ENCODE peak calls at places on chromosomes 7 and 10, in six cellular contexts. One of them, this sample, is unnamed.
A peak's percentile ranks its signal among the peaks of the same experiment; 100 is the strongest.

GRCh38 chr10:95831076-95831475 is 75.1 kb downstream of the ENTPD1 start:
- DNase-seq in HepG2: no peak
- DNase-seq in K562: no peak
- DNase-seq in HCT116: no peak
- DNase-seq in GM12878: no peak
- DNase-seq in H1: no peak
- DNase-seq in this sample: no peak

GRCh38 chr10:132510174-132510611 is 27.4 kb upstream of the INPP5A start:
- DNase-seq in HepG2: no peak
- DNase-seq in K562: no peak
- DNase-seq in HCT116: no peak
- DNase-seq in GM12878: no peak
- DNase-seq in H1: no peak
- DNase-seq in this sample: no peak

GRCh38 chr7:34823650-34824258 is 165.7 kb downstream of the NPSR1 start:
- DNase-seq in HepG2: peak; percentile 22
- DNase-seq in K562: peak; percentile 62
- DNase-seq in HCT116: peak; percentile 41
- DNase-seq in GM12878: no peak
- DNase-seq in H1: no peak
- DNase-seq in this sample: peak; percentile 71

GRCh38 chr10:14749051-14749809 is 25.5 kb downstream of the FAM107B start:
- DNase-seq in HepG2: peak; percentile 21
- DNase-seq in K562: no peak
- DNase-seq in HCT116: no peak
- DNase-seq in GM12878: no peak
- DNase-seq in H1: no peak
- DNase-seq in this sample: no peak

GRCh38 chr10:88473989-88474883 is 108.9 kb downstream of the RNLS start:
- DNase-seq in HepG2: no peak
- DNase-seq in K562: no peak
- DNase-seq in HCT116: peak; percentile 33
- DNase-seq in GM12878: no peak
- DNase-seq in H1: no peak
- DNase-seq in this sample: no peak

GRCh38 chr7:1169409-1170368 is 9.7 kb upstream of the ZFAND2A start:
- DNase-seq in HepG2: peak; percentile 83
- DNase-seq in K562: peak; percentile 96
- DNase-seq in HCT116: no peak
- DNase-seq in GM12878: peak; percentile 56
- DNase-seq in H1: no peak
- DNase-seq in this sample: peak; percentile 95

GRCh38 chr10:4736183-4736582 is 89.8 kb upstream of the AKR1E2 start:
- DNase-seq in HepG2: no peak
- DNase-seq in K562: no peak
- DNase-seq in HCT116: no peak
- DNase-seq in GM12878: no peak
- DNase-seq in H1: no peak
- DNase-seq in this sample: no peak

GRCh38 chr7:8386926-8387550 is 46.4 kb upstream of the NXPH1 start:
- DNase-seq in HepG2: no peak
- DNase-seq in K562: peak; percentile 66
- DNase-seq in HCT116: no peak
- DNase-seq in GM12878: peak; percentile 45
- DNase-seq in H1: no peak
- DNase-seq in this sample: no peak

GRCh38 chr7:132683967-132684690 is 107.9 kb upstream of the PLXNA4 start:
- DNase-seq in HepG2: no peak
- DNase-seq in K562: no peak
- DNase-seq in HCT116: no peak
- DNase-seq in GM12878: no peak
- DNase-seq in H1: no peak
- DNase-seq in this sample: no peak

GRCh38 chr7:22348379-22348778 is 8.6 kb downstream of the RAPGEF5 start:
- DNase-seq in HepG2: no peak
- DNase-seq in K562: peak; percentile 45
- DNase-seq in HCT116: no peak
- DNase-seq in GM12878: no peak
- DNase-seq in H1: no peak
- DNase-seq in this sample: no peak

GRCh38 chr10:100829103-100829870 is 83.5 kb upstream of the SLF2 start:
- DNase-seq in HepG2: no peak
- DNase-seq in K562: no peak
- DNase-seq in HCT116: no peak
- DNase-seq in GM12878: no peak
- DNase-seq in H1: no peak
- DNase-seq in this sample: peak; percentile 32

GRCh38 chr10:100829933-100830727 is 82.6 kb upstream of the SLF2 start:
- DNase-seq in HepG2: no peak
- DNase-seq in K562: no peak
- DNase-seq in HCT116: no peak
- DNase-seq in GM12878: no peak
- DNase-seq in H1: no peak
- DNase-seq in this sample: peak; percentile 51

GRCh38 chr10:100827819-100828743 is 82.7 kb downstream of the PAX2 start:
- DNase-seq in HepG2: no peak
- DNase-seq in K562: peak; percentile 31
- DNase-seq in HCT116: no peak
- DNase-seq in GM12878: no peak
- DNase-seq in H1: no peak
- DNase-seq in this sample: peak; percentile 68

GRCh38 chr10:100826983-100827818 is 81.8 kb downstream of the PAX2 start:
- DNase-seq in HepG2: no peak
- DNase-seq in K562: no peak
- DNase-seq in HCT116: peak; percentile 56
- DNase-seq in GM12878: no peak
- DNase-seq in H1: no peak
- DNase-seq in this sample: peak; percentile 59

GRCh38 chr10:100828744-100829102 is 83.3 kb downstream of the PAX2 start:
- DNase-seq in HepG2: no peak
- DNase-seq in K562: peak; percentile 38
- DNase-seq in HCT116: no peak
- DNase-seq in GM12878: no peak
- DNase-seq in H1: no peak
- DNase-seq in this sample: no peak
- TF ChIP-seq ATF3 in HepG2: no peak
- TF ChIP-seq ATF3 in K562: no peak
- TF ChIP-seq ATF3 in HCT116: no peak
- TF ChIP-seq ATF3 in GM12878: no peak
- TF ChIP-seq ATF3 in H1: no peak
- TF ChIP-seq ATF3 in this sample: no peak

GRCh38 chr7:102978280-102978679 is 65.5 kb downstream of the LRRC17 start:
- DNase-seq in HepG2: no peak
- DNase-seq in K562: peak; percentile 79
- DNase-seq in HCT116: peak; percentile 67
- DNase-seq in GM12878: no peak
- DNase-seq in H1: no peak
- DNase-seq in this sample: no peak
- TF ChIP-seq ATF3 in HepG2: no peak
- TF ChIP-seq ATF3 in K562: no peak
- TF ChIP-seq ATF3 in HCT116: no peak
- TF ChIP-seq ATF3 in GM12878: no peak
- TF ChIP-seq ATF3 in H1: no peak
- TF ChIP-seq ATF3 in this sample: no peak

DNA sequence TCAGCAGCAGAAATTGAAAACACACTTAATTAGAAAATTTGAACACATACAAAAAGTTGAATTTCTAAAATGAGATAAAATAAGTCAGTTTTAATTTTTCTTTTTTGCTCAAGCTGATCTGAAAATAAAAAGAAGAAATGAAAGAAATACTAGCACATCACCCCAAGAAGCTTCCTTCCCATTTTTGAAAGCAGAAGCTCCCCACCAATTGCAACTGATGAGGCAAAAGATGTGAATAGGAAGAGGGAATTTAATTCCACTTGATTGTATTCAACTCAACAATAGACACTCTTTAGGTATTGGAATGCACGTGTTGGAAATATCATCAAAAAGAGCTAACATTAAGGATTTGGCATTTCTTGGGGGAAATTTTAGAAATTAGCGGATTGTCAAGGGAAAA is 175.8 kb downstream of the TRIL start:
- DNase-seq in HepG2: no peak
- DNase-seq in K562: no peak
- DNase-seq in HCT116: no peak
- DNase-seq in GM12878: no peak
- DNase-seq in H1: no peak
- DNase-seq in this sample: no peak
- TF ChIP-seq ATF3 in HepG2: no peak
- TF ChIP-seq ATF3 in K562: no peak
- TF ChIP-seq ATF3 in HCT116: no peak
- TF ChIP-seq ATF3 in GM12878: no peak
- TF ChIP-seq ATF3 in H1: no peak
- TF ChIP-seq ATF3 in this sample: no peak

GRCh38 chr10:25425776-25426175 is 251.0 kb downstream of the GPR158 start:
- DNase-seq in HepG2: no peak
- DNase-seq in K562: no peak
- DNase-seq in HCT116: no peak
- DNase-seq in GM12878: no peak
- DNase-seq in H1: no peak
- DNase-seq in this sample: no peak
- TF ChIP-seq ATF3 in HepG2: no peak
- TF ChIP-seq ATF3 in K562: no peak
- TF ChIP-seq ATF3 in HCT116: no peak
- TF ChIP-seq ATF3 in GM12878: no peak
- TF ChIP-seq ATF3 in H1: no peak
- TF ChIP-seq ATF3 in this sample: no peak

DNA sequence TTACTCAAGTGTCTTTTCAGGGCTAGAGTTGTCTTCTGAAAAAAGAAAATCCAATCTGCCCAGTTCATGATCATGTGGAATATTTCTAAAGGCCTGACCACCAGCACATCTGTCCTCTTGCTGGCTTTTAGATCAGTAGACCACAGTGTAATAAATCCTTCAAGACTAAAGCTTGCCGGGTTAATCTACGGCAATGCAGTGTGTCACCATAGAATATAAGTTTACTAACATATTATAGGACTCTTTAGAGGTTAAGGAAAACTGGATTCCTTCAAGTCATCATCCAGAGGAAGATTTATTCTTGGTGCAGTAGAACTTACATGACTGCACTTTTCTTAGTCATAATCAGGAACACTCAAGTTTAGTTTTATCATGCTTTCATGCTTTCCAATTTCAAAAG is 349.5 kb downstream of the SEMA3D start:
- DNase-seq in HepG2: no peak
- DNase-seq in K562: peak; percentile 59
- DNase-seq in HCT116: no peak
- DNase-seq in GM12878: no peak
- DNase-seq in H1: no peak
- DNase-seq in this sample: no peak
- TF ChIP-seq ATF3 in HepG2: no peak
- TF ChIP-seq ATF3 in K562: no peak
- TF ChIP-seq ATF3 in HCT116: no peak
- TF ChIP-seq ATF3 in GM12878: no peak
- TF ChIP-seq ATF3 in H1: no peak
- TF ChIP-seq ATF3 in this sample: no peak

DNA sequence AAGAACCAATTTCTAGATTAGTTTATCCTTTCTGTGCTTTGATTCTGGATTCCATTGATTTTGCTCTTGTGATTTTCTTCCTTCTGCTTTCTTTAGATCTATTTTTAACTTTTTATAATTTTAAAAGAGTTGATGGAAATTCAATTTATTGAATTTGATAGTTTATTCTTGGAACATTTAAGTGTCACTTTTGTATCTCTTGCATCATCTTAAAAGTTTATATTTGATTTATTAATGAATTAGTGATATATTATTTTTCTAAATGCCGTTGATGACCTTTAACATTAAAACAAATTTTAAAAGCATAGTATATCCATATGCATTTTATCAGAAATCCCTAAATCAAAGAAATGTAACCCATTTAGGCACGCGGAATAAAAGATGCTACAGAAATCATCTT is 26.9 kb downstream of the DMTF1 start:
- DNase-seq in HepG2: no peak
- DNase-seq in K562: no peak
- DNase-seq in HCT116: no peak
- DNase-seq in GM12878: no peak
- DNase-seq in H1: no peak
- DNase-seq in this sample: no peak
- TF ChIP-seq ATF3 in HepG2: no peak
- TF ChIP-seq ATF3 in K562: no peak
- TF ChIP-seq ATF3 in HCT116: no peak
- TF ChIP-seq ATF3 in GM12878: no peak
- TF ChIP-seq ATF3 in H1: no peak
- TF ChIP-seq ATF3 in this sample: no peak

DNA sequence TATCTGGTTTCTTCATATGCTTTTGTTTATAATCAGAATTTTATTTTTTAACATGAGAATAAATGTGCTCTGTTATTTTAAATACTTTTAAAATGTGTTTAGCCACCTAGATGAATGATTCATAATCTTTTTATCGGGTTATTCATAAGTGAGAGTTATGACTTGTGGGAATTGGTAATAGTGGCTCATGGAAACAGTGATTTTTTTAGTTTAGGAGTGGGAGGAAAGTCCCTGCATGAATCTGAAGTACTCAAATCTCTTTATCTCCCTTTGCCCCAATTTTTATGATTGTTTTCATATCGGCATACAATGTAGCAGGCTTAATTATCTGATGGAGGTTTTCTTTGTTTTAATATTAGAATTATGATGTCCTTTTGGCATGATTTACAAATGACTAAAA is 42.9 kb downstream of the TAX1BP1 start:
- DNase-seq in HepG2: no peak
- DNase-seq in K562: no peak
- DNase-seq in HCT116: no peak
- DNase-seq in GM12878: no peak
- DNase-seq in H1: no peak
- DNase-seq in this sample: no peak
- TF ChIP-seq ATF3 in HepG2: no peak
- TF ChIP-seq ATF3 in K562: no peak
- TF ChIP-seq ATF3 in HCT116: no peak
- TF ChIP-seq ATF3 in GM12878: no peak
- TF ChIP-seq ATF3 in H1: no peak
- TF ChIP-seq ATF3 in this sample: no peak

GRCh38 chr7:42264702-42265101 is 27.7 kb upstream of the GLI3 start:
- DNase-seq in HepG2: no peak
- DNase-seq in K562: no peak
- DNase-seq in HCT116: no peak
- DNase-seq in GM12878: no peak
- DNase-seq in H1: no peak
- DNase-seq in this sample: no peak

GRCh38 chr7:42262907-42263466 is 26.0 kb upstream of the GLI3 start:
- DNase-seq in HepG2: no peak
- DNase-seq in K562: no peak
- DNase-seq in HCT116: no peak
- DNase-seq in GM12878: no peak
- DNase-seq in H1: no peak
- DNase-seq in this sample: no peak

GRCh38 chr7:42269161-42269560 is 32.2 kb upstream of the GLI3 start:
- DNase-seq in HepG2: no peak
- DNase-seq in K562: no peak
- DNase-seq in HCT116: no peak
- DNase-seq in GM12878: no peak
- DNase-seq in H1: no peak
- DNase-seq in this sample: no peak

GRCh38 chr7:42263971-42264370 is 27.0 kb upstream of the GLI3 start:
- DNase-seq in HepG2: no peak
- DNase-seq in K562: no peak
- DNase-seq in HCT116: no peak
- DNase-seq in GM12878: no peak
- DNase-seq in H1: no peak
- DNase-seq in this sample: no peak
- TF ChIP-seq ATF3 in HepG2: no peak
- TF ChIP-seq ATF3 in K562: no peak
- TF ChIP-seq ATF3 in HCT116: no peak
- TF ChIP-seq ATF3 in GM12878: no peak
- TF ChIP-seq ATF3 in H1: no peak
- TF ChIP-seq ATF3 in this sample: no peak